ENCODE peak calls at places on chromosomes 1 and 21, in ten cellular contexts. G, U, J, H, A, W, N, X, B and E are unnamed samples.
A peak's percentile ranks its signal among the peaks of the same experiment; 100 is the strongest.

GRCh38 chr1:93758842-93759515 is 77.3 kb upstream of the BCAR3 start:
- DNase-seq in G (no peak), U (no peak), J (no peak), H (no peak), A (no peak), W (no peak), N (no peak), X (no peak), B (no peak), E (peak; percentile 5)

GRCh38 chr1:1217621-1218523 is 3.9 kb upstream of the TNFRSF4 start:
- DNase-seq in G (no peak), U (peak; percentile 88), J (no peak), H (no peak), A (no peak), W (no peak), N (no peak), X (no peak), B (no peak), E (no peak)

GRCh38 chr1:173917635-173918493 is 737 bp upstream of the SERPINC1 start:
- DNase-seq in G (no peak), U (no peak), J (no peak), H (no peak), A (no peak), W (no peak), N (no peak), X (no peak), B (no peak), E (no peak)

GRCh38 chr1:202058001-202058908 is 47.9 kb downstream of the ELF3 start:
- DNase-seq in G (no peak), U (no peak), J (no peak), H (no peak), A (no peak), W (no peak), N (no peak), X (no peak), B (no peak), E (no peak)

GRCh38 chr21:46245213-46245915 is 16.8 kb upstream of the LSS start:
- DNase-seq in G (no peak), U (no peak), J (peak; percentile 8), H (no peak), A (no peak), W (no peak), N (no peak), X (no peak), B (no peak), E (no peak)

GRCh38 chr1:167663002-167663772 is 33.2 kb downstream of the RCSD1 start:
- DNase-seq in G (no peak), U (peak; percentile 67), J (no peak), H (no peak), A (no peak), W (no peak), N (no peak), X (no peak), B (no peak), E (no peak)

GRCh38 chr21:25881524-25882376 is 147.0 kb downstream of the GABPA start:
- DNase-seq in G (peak; percentile 64), U (peak; percentile 57), J (peak; percentile 81), H (peak; percentile 38), A (peak; percentile 69), W (peak; percentile 38), N (peak; percentile 75), X (peak; percentile 74), B (no peak), E (peak; percentile 53)

GRCh38 chr1:231803353-231803752 is 176.8 kb downstream of the DISC1 start:
- DNase-seq in G (no peak), U (no peak), J (no peak), H (no peak), A (no peak), W (no peak), N (no peak), X (no peak), B (no peak), E (no peak)

GRCh38 chr21:38837806-38838461 is 32.2 kb downstream of the ETS2 start:
- DNase-seq in G (no peak), U (no peak), J (no peak), H (no peak), A (no peak), W (no peak), N (no peak), X (no peak), B (no peak), E (no peak)

GRCh38 chr1:36070349-36070748 is 13.5 kb upstream of the TEKT2 start:
- DNase-seq in G (no peak), U (no peak), J (no peak), H (no peak), A (no peak), W (no peak), N (no peak), X (no peak), B (no peak), E (no peak)

DNA sequence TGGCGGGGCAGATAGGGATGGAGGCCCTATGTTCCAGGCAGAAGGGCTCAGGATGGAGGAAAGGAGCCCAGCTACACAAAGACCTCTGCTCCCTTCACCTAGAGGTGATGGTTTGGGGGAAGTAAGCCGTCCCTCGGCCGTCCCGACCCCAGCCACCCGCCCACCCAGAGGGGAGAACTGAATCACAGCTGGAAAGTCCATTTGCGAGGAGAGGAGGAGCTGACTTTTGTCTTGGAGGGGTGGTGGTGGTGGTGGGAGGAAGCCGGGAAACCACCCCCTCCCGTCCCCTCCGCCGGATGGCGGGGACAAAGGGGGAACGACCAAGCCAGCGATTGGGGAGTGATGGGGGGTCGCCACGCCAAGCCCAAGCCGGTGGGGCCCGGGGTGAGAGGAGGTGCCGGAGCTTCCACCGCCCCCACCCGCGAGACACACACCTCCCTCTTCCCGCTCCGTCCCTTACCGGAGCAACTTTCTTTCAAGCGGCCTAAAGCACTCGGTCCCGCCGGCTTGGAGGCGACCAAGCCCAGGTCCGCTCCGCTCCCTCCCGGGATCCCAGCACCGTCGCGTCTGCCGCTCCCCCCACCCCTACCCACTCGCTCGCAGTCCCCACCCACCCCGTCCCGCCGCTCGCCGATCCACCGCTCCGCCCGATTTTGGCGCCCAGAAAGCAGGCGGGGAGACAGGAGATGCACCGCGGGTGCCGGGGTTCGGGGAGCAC is 581 bp downstream of the ARHGEF2 start:
- DNase-seq in G (peak; percentile 60), U (no peak), J (no peak), H (no peak), A (peak; percentile 51), W (peak; percentile 26), N (peak; percentile 69), X (peak; percentile 43), B (no peak), E (peak; percentile 58)
- TF ChIP-seq POLR2A in G (no peak), U (peak; percentile 28), J (no peak), H (no peak), A (no peak), W (no peak), N (no peak), X (no peak), B (no peak), E (no peak)

DNA sequence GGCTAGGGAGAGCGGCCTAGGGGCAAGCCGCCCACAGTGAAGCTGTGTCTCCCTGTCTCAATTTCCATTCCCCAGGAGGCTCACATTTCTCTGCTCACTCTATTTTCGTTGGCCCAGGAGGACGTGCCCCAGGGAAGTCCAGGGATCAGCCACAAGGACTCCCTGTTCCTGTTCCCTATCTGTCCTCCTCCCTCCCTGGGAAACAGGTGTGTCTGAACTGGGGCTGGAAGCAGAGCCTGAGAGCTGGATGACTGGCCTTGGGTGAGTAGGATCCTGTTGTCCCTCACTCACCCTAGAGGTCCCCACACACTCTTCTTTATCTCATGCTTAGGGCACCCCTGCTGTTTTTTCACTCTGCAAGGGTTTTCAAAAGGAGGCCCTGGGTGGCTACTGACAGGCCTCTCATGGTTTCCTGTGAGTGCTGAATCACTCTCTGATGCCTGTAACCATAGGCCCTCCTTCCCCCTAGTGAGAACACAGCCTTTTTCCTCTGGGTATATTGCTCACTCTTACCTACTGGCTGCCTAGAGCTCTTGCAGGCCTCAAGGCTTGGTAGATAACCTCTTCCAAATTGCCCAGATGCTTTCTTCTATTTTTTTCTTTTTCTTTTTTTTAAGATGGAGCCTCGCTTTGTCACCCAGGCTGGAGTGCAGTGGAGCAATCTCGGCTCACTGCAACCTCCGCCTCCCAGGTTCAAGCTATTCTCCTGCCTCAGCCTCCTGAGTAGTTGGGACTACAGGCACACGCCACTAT is 3.3 kb upstream of the UTP11 start:
- DNase-seq in G (no peak), U (no peak), J (no peak), H (no peak), A (no peak), W (no peak), N (no peak), X (no peak), B (no peak), E (peak; percentile 68)
- TF ChIP-seq POLR2A in G (no peak), U (no peak), J (no peak), H (no peak), A (no peak), W (no peak), N (no peak), X (no peak), B (no peak), E (no peak)

DNA sequence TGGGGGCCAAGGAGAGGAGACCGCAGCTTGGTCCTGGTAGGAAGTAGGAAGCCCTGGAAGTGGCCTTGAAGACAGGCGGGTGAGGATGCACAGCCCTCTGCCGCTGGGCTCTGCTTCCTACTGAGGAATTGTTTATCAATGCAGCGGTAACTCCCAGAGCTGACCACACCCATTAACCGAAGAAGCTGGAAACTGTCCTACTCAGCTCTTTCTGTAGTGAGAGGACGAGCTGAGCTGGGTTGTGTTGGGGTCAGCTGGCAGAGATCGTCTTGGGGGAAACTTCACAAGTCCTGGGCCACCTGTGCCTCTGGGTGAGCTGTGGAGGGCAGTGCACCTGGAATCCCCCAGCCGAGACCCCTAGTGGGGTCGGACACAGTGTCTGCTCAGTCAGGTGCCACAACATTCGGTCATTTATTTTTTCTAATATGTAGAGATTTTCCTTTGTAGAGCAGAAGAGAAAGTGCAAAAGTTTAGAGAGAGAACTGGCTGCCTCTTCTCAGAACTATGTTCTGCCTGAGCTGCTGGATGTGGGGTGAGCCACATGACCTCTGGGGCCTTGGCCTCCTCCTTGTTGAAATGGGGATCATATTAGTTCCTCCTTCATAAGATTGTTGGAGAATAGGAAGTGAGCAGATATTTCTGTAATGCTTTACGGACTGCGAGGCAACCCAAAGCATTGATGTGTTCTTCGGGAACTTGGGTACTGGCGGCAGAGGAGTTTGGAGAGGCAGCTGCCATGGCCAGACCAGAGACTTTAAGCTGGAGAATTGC is 3.6 kb downstream of the NECAP2 start:
- DNase-seq in G (no peak), U (no peak), J (no peak), H (no peak), A (no peak), W (no peak), N (peak; percentile 42), X (no peak), B (no peak), E (peak; percentile 73)
- TF ChIP-seq POLR2A in G (no peak), U (no peak), J (no peak), H (no peak), A (no peak), W (no peak), N (no peak), X (no peak), B (no peak), E (peak; percentile 71)

DNA sequence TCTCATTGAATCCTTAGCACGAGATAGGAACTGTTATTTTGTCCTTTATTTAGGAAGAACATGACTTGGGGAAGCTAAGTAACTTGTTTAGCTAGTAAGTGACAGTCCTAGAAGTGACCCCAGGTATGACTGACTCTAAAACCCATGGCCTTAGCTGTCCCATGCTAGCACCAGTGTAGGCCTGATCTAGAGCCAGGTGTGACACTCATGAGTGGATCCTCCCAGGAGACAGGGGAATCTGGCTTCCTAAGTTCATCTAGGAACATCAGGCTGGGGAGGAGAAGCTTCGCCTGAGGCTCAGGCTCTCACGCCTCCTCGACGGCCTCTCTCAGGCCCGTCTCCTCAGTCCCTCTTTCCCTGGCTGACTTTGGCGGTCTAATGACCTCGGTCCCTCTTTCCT is 31.2 kb downstream of the CD48 start:
- DNase-seq in G (no peak), U (no peak), J (no peak), H (no peak), A (no peak), W (no peak), N (no peak), X (no peak), B (no peak), E (no peak)
- TF ChIP-seq POLR2A in G (no peak), U (no peak), J (no peak), H (no peak), A (no peak), W (no peak), N (no peak), X (no peak), B (no peak), E (no peak)